ENCODE peak calls at places on chromosomes 16 and 17, in eight cellular contexts. One of them, this sample, is unnamed.

GRCh38 chr16:30446203-30446595 is 525 bp upstream of the SEPHS2 start:
- DNase-seq in left ventricle myocardium superior: no peak
- DNase-seq in sigmoid colon: no peak
- DNase-seq in T-cell: no peak
- DNase-seq in activated effector memory CD4-positive, alpha-beta T cell treated with Interleukin-2 at 50 U/mL for 16 hours: no peak
- DNase-seq in stimulated activated CD4-positive, alpha-beta T cell treated with anti-CD3 and anti-CD28 coated beads, Interleukin-12 subunit alpha, Interleukin-12 subunit beta, amount 100 ng/mL, for 24 hours: no peak
- DNase-seq in activated naive CD4-positive, alpha-beta T cell treated with anti-CD3 and anti-CD28 coated beads, Interleukin-2, amount 50 U/mL, for 16 hours: no peak
- DNase-seq in iPS-NIHi11: no peak
- DNase-seq in this sample: no peak

GRCh38 chr17:6374271-6374691 is 60.6 kb downstream of the AIPL1 start:
- DNase-seq in left ventricle myocardium superior: no peak
- DNase-seq in sigmoid colon: no peak
- DNase-seq in T-cell: no peak
- DNase-seq in activated effector memory CD4-positive, alpha-beta T cell treated with Interleukin-2 at 50 U/mL for 16 hours: no peak
- DNase-seq in stimulated activated CD4-positive, alpha-beta T cell treated with anti-CD3 and anti-CD28 coated beads, Interleukin-12 subunit alpha, Interleukin-12 subunit beta, amount 100 ng/mL, for 24 hours: no peak
- DNase-seq in activated naive CD4-positive, alpha-beta T cell treated with anti-CD3 and anti-CD28 coated beads, Interleukin-2, amount 50 U/mL, for 16 hours: no peak
- DNase-seq in iPS-NIHi11: no peak
- DNase-seq in this sample: no peak

GRCh38 chr17:30297715-30298114 is 6.0 kb upstream of the BLMH start:
- DNase-seq in left ventricle myocardium superior: no peak
- DNase-seq in sigmoid colon: no peak
- DNase-seq in T-cell: no peak
- DNase-seq in activated effector memory CD4-positive, alpha-beta T cell treated with Interleukin-2 at 50 U/mL for 16 hours: no peak
- DNase-seq in stimulated activated CD4-positive, alpha-beta T cell treated with anti-CD3 and anti-CD28 coated beads, Interleukin-12 subunit alpha, Interleukin-12 subunit beta, amount 100 ng/mL, for 24 hours: no peak
- DNase-seq in activated naive CD4-positive, alpha-beta T cell treated with anti-CD3 and anti-CD28 coated beads, Interleukin-2, amount 50 U/mL, for 16 hours: no peak
- DNase-seq in iPS-NIHi11: no peak
- DNase-seq in this sample: no peak

GRCh38 chr17:27519550-27519949 is 63.3 kb downstream of the KSR1 start:
- DNase-seq in left ventricle myocardium superior: no peak
- DNase-seq in sigmoid colon: no peak
- DNase-seq in T-cell: no peak
- DNase-seq in activated effector memory CD4-positive, alpha-beta T cell treated with Interleukin-2 at 50 U/mL for 16 hours: no peak
- DNase-seq in stimulated activated CD4-positive, alpha-beta T cell treated with anti-CD3 and anti-CD28 coated beads, Interleukin-12 subunit alpha, Interleukin-12 subunit beta, amount 100 ng/mL, for 24 hours: no peak
- DNase-seq in activated naive CD4-positive, alpha-beta T cell treated with anti-CD3 and anti-CD28 coated beads, Interleukin-2, amount 50 U/mL, for 16 hours: no peak
- DNase-seq in iPS-NIHi11: no peak
- DNase-seq in this sample: no peak

GRCh38 chr17:43952724-43953666 is 745 bp downstream of the PYY start:
- DNase-seq in left ventricle myocardium superior: no peak
- DNase-seq in sigmoid colon: no peak
- DNase-seq in T-cell: no peak
- DNase-seq in activated effector memory CD4-positive, alpha-beta T cell treated with Interleukin-2 at 50 U/mL for 16 hours: no peak
- DNase-seq in stimulated activated CD4-positive, alpha-beta T cell treated with anti-CD3 and anti-CD28 coated beads, Interleukin-12 subunit alpha, Interleukin-12 subunit beta, amount 100 ng/mL, for 24 hours: no peak
- DNase-seq in activated naive CD4-positive, alpha-beta T cell treated with anti-CD3 and anti-CD28 coated beads, Interleukin-2, amount 50 U/mL, for 16 hours: no peak
- DNase-seq in iPS-NIHi11: peak
- DNase-seq in this sample: no peak

GRCh38 chr17:4823373-4824089 is 9.6 kb upstream of the MINK1 start:
- DNase-seq in left ventricle myocardium superior: no peak
- DNase-seq in sigmoid colon: no peak
- DNase-seq in T-cell: no peak
- DNase-seq in activated effector memory CD4-positive, alpha-beta T cell treated with Interleukin-2 at 50 U/mL for 16 hours: no peak
- DNase-seq in stimulated activated CD4-positive, alpha-beta T cell treated with anti-CD3 and anti-CD28 coated beads, Interleukin-12 subunit alpha, Interleukin-12 subunit beta, amount 100 ng/mL, for 24 hours: no peak
- DNase-seq in activated naive CD4-positive, alpha-beta T cell treated with anti-CD3 and anti-CD28 coated beads, Interleukin-2, amount 50 U/mL, for 16 hours: no peak
- DNase-seq in iPS-NIHi11: no peak
- DNase-seq in this sample: no peak

GRCh38 chr16:16861546-16861945 is 482.6 kb downstream of the NPIPA7 start:
- DNase-seq in left ventricle myocardium superior: peak
- DNase-seq in sigmoid colon: no peak
- DNase-seq in T-cell: peak
- DNase-seq in activated effector memory CD4-positive, alpha-beta T cell treated with Interleukin-2 at 50 U/mL for 16 hours: peak
- DNase-seq in stimulated activated CD4-positive, alpha-beta T cell treated with anti-CD3 and anti-CD28 coated beads, Interleukin-12 subunit alpha, Interleukin-12 subunit beta, amount 100 ng/mL, for 24 hours: peak
- DNase-seq in activated naive CD4-positive, alpha-beta T cell treated with anti-CD3 and anti-CD28 coated beads, Interleukin-2, amount 50 U/mL, for 16 hours: peak
- DNase-seq in iPS-NIHi11: peak
- DNase-seq in this sample: peak

GRCh38 chr17:67477687-67478086 is 100.6 kb downstream of the PITPNC1 start:
- DNase-seq in left ventricle myocardium superior: no peak
- DNase-seq in sigmoid colon: no peak
- DNase-seq in T-cell: peak
- DNase-seq in activated effector memory CD4-positive, alpha-beta T cell treated with Interleukin-2 at 50 U/mL for 16 hours: peak
- DNase-seq in stimulated activated CD4-positive, alpha-beta T cell treated with anti-CD3 and anti-CD28 coated beads, Interleukin-12 subunit alpha, Interleukin-12 subunit beta, amount 100 ng/mL, for 24 hours: peak
- DNase-seq in activated naive CD4-positive, alpha-beta T cell treated with anti-CD3 and anti-CD28 coated beads, Interleukin-2, amount 50 U/mL, for 16 hours: peak
- DNase-seq in iPS-NIHi11: no peak
- DNase-seq in this sample: no peak

GRCh38 chr16:58615280-58615679 is 14.3 kb downstream of the CNOT1 start:
- DNase-seq in left ventricle myocardium superior: no peak
- DNase-seq in sigmoid colon: no peak
- DNase-seq in T-cell: no peak
- DNase-seq in activated effector memory CD4-positive, alpha-beta T cell treated with Interleukin-2 at 50 U/mL for 16 hours: no peak
- DNase-seq in stimulated activated CD4-positive, alpha-beta T cell treated with anti-CD3 and anti-CD28 coated beads, Interleukin-12 subunit alpha, Interleukin-12 subunit beta, amount 100 ng/mL, for 24 hours: no peak
- DNase-seq in activated naive CD4-positive, alpha-beta T cell treated with anti-CD3 and anti-CD28 coated beads, Interleukin-2, amount 50 U/mL, for 16 hours: no peak
- DNase-seq in iPS-NIHi11: no peak
- DNase-seq in this sample: no peak

GRCh38 chr16:50526796-50527195 is 21.4 kb upstream of the NKD1 start:
- DNase-seq in left ventricle myocardium superior: no peak
- DNase-seq in sigmoid colon: no peak
- DNase-seq in T-cell: no peak
- DNase-seq in activated effector memory CD4-positive, alpha-beta T cell treated with Interleukin-2 at 50 U/mL for 16 hours: no peak
- DNase-seq in stimulated activated CD4-positive, alpha-beta T cell treated with anti-CD3 and anti-CD28 coated beads, Interleukin-12 subunit alpha, Interleukin-12 subunit beta, amount 100 ng/mL, for 24 hours: no peak
- DNase-seq in activated naive CD4-positive, alpha-beta T cell treated with anti-CD3 and anti-CD28 coated beads, Interleukin-2, amount 50 U/mL, for 16 hours: no peak
- DNase-seq in iPS-NIHi11: no peak
- DNase-seq in this sample: no peak